ENCODE peak calls at places on chromosomes 3 and 15, in six cellular contexts. J is cardiac fibroblast, G is fibroblast of villous mesenchyme, Q is psoas muscle, E is endothelial cell, W is left ventricle myocardium inferior. R is an unnamed sample.

GRCh38 chr3:11641683-11642407 is 1.9 kb downstream of the VGLL4 start:
- DNase-seq in W (no peak), E (no peak), G (peak), J (peak), Q (no peak), R (peak)

GRCh38 chr15:84908564-84908963 is 24.1 kb downstream of the SLC28A1 start:
- DNase-seq in E (no peak), G (no peak), Q (no peak), W (no peak), J (no peak), R (no peak)

GRCh38 chr3:154668187-154668586 is 238.2 kb upstream of the GPR149 start:
- DNase-seq in W (no peak), G (no peak), E (no peak), Q (no peak), J (no peak), R (no peak)

GRCh38 chr3:11085078-11085840 is 69.0 kb upstream of the HRH1 start:
- DNase-seq in G (no peak), Q (no peak), W (no peak), J (peak), E (no peak), R (peak)

GRCh38 chr15:51198701-51199253 is 104.1 kb upstream of the TNFAIP8L3 start:
- DNase-seq in E (no peak), J (no peak), Q (no peak), W (no peak), G (no peak), R (no peak)

GRCh38 chr3:49248828-49249227 is 28.2 kb downstream of the C3orf62 start:
- DNase-seq in E (no peak), J (peak), G (peak), Q (no peak), W (no peak), R (peak)

GRCh38 chr15:60363024-60363674 is 34.6 kb downstream of the ANXA2 start:
- DNase-seq in E (no peak), W (no peak), G (peak), Q (no peak), J (no peak), R (no peak)

GRCh38 chr3:177037241-177037640 is 160.0 kb downstream of the TBL1XR1 start:
- DNase-seq in E (no peak), W (no peak), Q (no peak), J (peak), G (no peak), R (peak)

GRCh38 chr3:98628317-98628716 is 34.9 kb upstream of the CPOX start:
- DNase-seq in E (no peak), J (no peak), Q (no peak), W (no peak), G (no peak), R (no peak)

GRCh38 chr3:153052096-153052460 is 109.9 kb upstream of the RAP2B start:
- DNase-seq in Q (no peak), W (no peak), J (peak), G (peak), E (no peak), R (peak)

GRCh38 chr3:16528581-16528993 is 15.1 kb upstream of the RFTN1 start:
- DNase-seq in E (no peak), G (no peak), J (no peak), Q (peak), W (peak), R (no peak)

GRCh38 chr15:91100561-91101355 is 701 bp downstream of the SV2B start:
- DNase-seq in J (peak), G (peak), Q (no peak), E (no peak), W (no peak), R (peak)

GRCh38 chr3:49422379-49423248 is at the start of gene AMT:
- DNase-seq in Q (no peak), J (no peak), W (peak), G (peak), E (peak), R (no peak)

GRCh38 chr3:46921041-46921440 is 43.5 kb downstream of the PTH1R start:
- DNase-seq in Q (no peak), J (no peak), W (peak), E (no peak), G (no peak), R (no peak)

GRCh38 chr15:72342385-72342784 is 22.4 kb upstream of the CELF6 start:
- DNase-seq in W (no peak), J (peak), G (peak), E (peak), Q (no peak), R (peak)

GRCh38 chr3:40780341-40780800 is 255.6 kb downstream of the ZNF621 start:
- DNase-seq in Q (peak), J (peak), E (peak), G (no peak), W (peak), R (peak)

GRCh38 chr3:188947983-188948657 is 223.7 kb upstream of the TPRG1 start:
- DNase-seq in G (peak), W (peak), Q (peak), J (peak), E (no peak), R (peak)

GRCh38 chr3:50415066-50415465 is 55.7 kb upstream of the TMEM115 start:
- DNase-seq in W (no peak), Q (no peak), G (no peak), J (no peak), E (no peak), R (no peak)

GRCh38 chr15:52924641-52925040 is 134.5 kb upstream of the ONECUT1 start:
- DNase-seq in Q (no peak), E (no peak), J (no peak), W (no peak), G (no peak), R (no peak)

GRCh38 chr15:74793135-74794028 is 11.5 kb downstream of the CSK start:
- DNase-seq in Q (no peak), W (no peak), G (no peak), J (peak), E (no peak), R (peak)

GRCh38 chr15:82999426-82999825 is 12.0 kb downstream of the C15orf40 start:
- DNase-seq in W (no peak), Q (no peak), E (no peak), J (no peak), G (no peak), R (no peak)

GRCh38 chr15:82995076-82995475 is 9.1 kb downstream of the RAMAC start:
- DNase-seq in E (no peak), Q (no peak), G (no peak), W (no peak), J (no peak), R (no peak)

GRCh38 chr15:82995938-82996337 is 9.9 kb downstream of the RAMAC start:
- DNase-seq in J (no peak), Q (no peak), W (no peak), G (peak), E (no peak), R (peak)

DNA sequence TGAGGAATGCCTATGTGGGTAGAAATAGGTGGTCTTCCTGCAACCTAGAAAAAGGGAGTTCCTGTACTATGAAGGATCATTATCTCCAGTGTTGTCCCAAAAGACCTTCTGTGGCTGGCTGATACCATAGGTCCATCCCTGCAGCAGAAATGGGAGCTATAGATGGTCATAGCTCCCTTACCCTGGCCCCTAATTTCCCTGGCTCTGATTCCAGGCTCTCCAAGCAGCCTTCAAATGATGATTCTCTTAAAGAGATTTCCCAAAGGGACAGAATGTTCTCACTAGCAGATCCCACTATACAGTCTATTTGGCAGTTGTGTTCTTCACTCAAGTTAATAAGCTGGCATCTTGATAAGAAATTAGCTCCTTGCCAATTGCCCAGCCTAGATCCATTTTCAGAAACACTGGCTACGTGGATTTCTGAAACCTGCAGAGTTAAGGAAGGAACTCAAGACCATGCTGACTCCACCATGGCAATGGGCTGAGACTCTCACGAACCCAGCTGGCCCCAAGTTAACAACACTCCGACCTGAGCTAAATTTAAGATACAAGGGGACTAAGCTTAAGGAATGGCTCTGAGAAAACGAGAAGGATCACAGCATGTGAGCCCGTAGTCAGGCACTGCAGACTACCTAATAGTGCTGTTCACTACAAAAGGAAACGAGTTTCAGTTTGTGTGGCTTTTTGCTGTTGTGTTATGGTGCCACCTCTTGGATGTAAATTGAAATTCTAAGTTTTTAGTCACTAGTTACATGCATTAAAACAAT is 11.4 kb downstream of the C15orf40 start:
- DNase-seq in E (no peak), G (peak), J (peak), Q (no peak), W (no peak), R (peak)
- TF ChIP-seq CTCF in E (peak), G (peak), J (peak), Q (peak), W (peak), R (peak)

GRCh38 chr3:21290557-21290956 is 460.5 kb downstream of the ZNF385D start:
- DNase-seq in Q (no peak), J (peak), E (no peak), G (no peak), W (no peak), R (no peak)
- TF ChIP-seq CTCF in Q (peak), J (peak), E (peak), G (peak), W (peak), R (peak)

GRCh38 chr15:40441736-40442531 is 1.2 kb downstream of the BAHD1 start:
- DNase-seq in G (no peak), W (no peak), E (peak), Q (no peak), J (no peak), R (no peak)
- TF ChIP-seq CTCF in G (peak), W (peak), E (no peak), Q (peak), J (no peak), R (no peak)

DNA sequence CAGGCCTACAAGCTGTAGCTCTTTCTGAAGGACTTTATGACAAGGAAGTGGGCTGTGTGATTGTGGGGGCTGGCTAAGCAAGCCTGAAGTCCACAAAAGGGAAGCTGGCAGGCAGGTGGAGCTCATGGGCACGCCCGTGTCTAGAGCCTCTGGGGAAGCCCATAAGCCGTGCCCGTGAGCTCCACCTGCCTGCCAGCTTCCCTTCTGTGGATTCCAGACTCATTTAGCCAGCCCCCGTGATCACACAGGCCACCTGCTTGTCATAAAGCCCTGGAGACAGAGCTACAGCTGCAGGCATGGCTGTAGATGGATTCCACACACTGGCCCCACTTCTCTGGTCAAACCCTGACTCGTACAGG is 15.2 kb downstream of the EFCC1 start:
- DNase-seq in Q (no peak), E (no peak), G (no peak), J (no peak), W (no peak), R (peak)
- TF ChIP-seq CTCF in Q (no peak), E (no peak), G (no peak), J (no peak), W (no peak), R (peak)

R was measured in epithelial cell of esophagus.